ENCODE peak calls at places on chromosomes 4 and X, in four cellular contexts. One of them, this sample, is unnamed.

GRCh38 chr4:89196056-89196674 is 84.8 kb downstream of the TIGD2 start:
- DNase-seq in MM.1S: peak
- DNase-seq in heart right ventricle: no peak
- DNase-seq in adrenal gland: no peak
- DNase-seq in this sample: no peak

GRCh38 chr4:182746876-182747275 is 170.3 kb downstream of the DCTD start:
- DNase-seq in heart right ventricle: no peak
- DNase-seq in MM.1S: no peak
- DNase-seq in adrenal gland: no peak
- DNase-seq in this sample: no peak

GRCh38 chrX:45774961-45775360 is 574.3 kb upstream of the DIPK2B start:
- DNase-seq in heart right ventricle: no peak
- DNase-seq in adrenal gland: peak
- DNase-seq in MM.1S: no peak
- DNase-seq in this sample: no peak

GRCh38 chr4:159312236-159312635 is 209.4 kb downstream of the RAPGEF2 start:
- DNase-seq in heart right ventricle: no peak
- DNase-seq in adrenal gland: no peak
- DNase-seq in MM.1S: no peak
- DNase-seq in this sample: no peak

GRCh38 chrX:129842510-129843208 is 1.0 kb downstream of the ZDHHC9 start:
- DNase-seq in adrenal gland: peak
- DNase-seq in heart right ventricle: peak
- DNase-seq in MM.1S: peak
- DNase-seq in this sample: peak

GRCh38 chr4:30616943-30617646 is 103.1 kb upstream of the PCDH7 start:
- DNase-seq in heart right ventricle: no peak
- DNase-seq in adrenal gland: no peak
- DNase-seq in MM.1S: no peak
- DNase-seq in this sample: no peak

GRCh38 chr4:136812100-136812880 is 720.0 kb downstream of the PCDH18 start:
- DNase-seq in heart right ventricle: no peak
- DNase-seq in adrenal gland: no peak
- DNase-seq in MM.1S: no peak
- DNase-seq in this sample: no peak

GRCh38 chr4:164383187-164384181 is 370.4 kb upstream of the SMIM31 start:
- DNase-seq in MM.1S: no peak
- DNase-seq in adrenal gland: no peak
- DNase-seq in heart right ventricle: peak
- DNase-seq in this sample: peak

GRCh38 chr4:56828784-56829535 is 7.5 kb upstream of the SPINK2 start:
- DNase-seq in heart right ventricle: no peak
- DNase-seq in MM.1S: peak
- DNase-seq in adrenal gland: no peak
- DNase-seq in this sample: no peak

GRCh38 chrX:11537141-11537540 is 128.6 kb downstream of the ARHGAP6 start:
- DNase-seq in heart right ventricle: no peak
- DNase-seq in MM.1S: no peak
- DNase-seq in adrenal gland: no peak
- DNase-seq in this sample: no peak

GRCh38 chr4:47488706-47489105 is 3.6 kb downstream of the ATP10D start:
- DNase-seq in MM.1S: no peak
- DNase-seq in adrenal gland: no peak
- DNase-seq in heart right ventricle: no peak
- DNase-seq in this sample: no peak

GRCh38 chr4:19689511-19689910 is 562.2 kb upstream of the SLIT2 start:
- DNase-seq in MM.1S: no peak
- DNase-seq in heart right ventricle: no peak
- DNase-seq in adrenal gland: no peak
- DNase-seq in this sample: no peak

GRCh38 chrX:36867143-36867542 is 141.0 kb upstream of the FAM47C start:
- DNase-seq in MM.1S: peak
- DNase-seq in adrenal gland: no peak
- DNase-seq in heart right ventricle: no peak
- DNase-seq in this sample: no peak

GRCh38 chr4:69689530-69690111 is 36.6 kb upstream of the UGT2A1 start:
- DNase-seq in heart right ventricle: no peak
- DNase-seq in MM.1S: peak
- DNase-seq in adrenal gland: no peak
- DNase-seq in this sample: no peak

GRCh38 chrX:129983575-129984131 is 1.2 kb downstream of the BCORL1 start:
- DNase-seq in adrenal gland: peak
- DNase-seq in MM.1S: no peak
- DNase-seq in heart right ventricle: peak
- DNase-seq in this sample: peak

GRCh38 chr4:55947254-55947882 is 1.4 kb upstream of the CEP135 start:
- DNase-seq in MM.1S: peak
- DNase-seq in adrenal gland: peak
- DNase-seq in heart right ventricle: no peak
- DNase-seq in this sample: no peak

GRCh38 chr4:86441175-86441960 is 81.5 kb upstream of the MAPK10 start:
- DNase-seq in adrenal gland: no peak
- DNase-seq in MM.1S: no peak
- DNase-seq in heart right ventricle: no peak
- DNase-seq in this sample: no peak

GRCh38 chr4:140113653-140114052 is 40.3 kb downstream of the MAML3 start:
- DNase-seq in adrenal gland: no peak
- DNase-seq in MM.1S: no peak
- DNase-seq in heart right ventricle: no peak
- DNase-seq in this sample: no peak

GRCh38 chrX:43813898-43814297 is 68.4 kb downstream of the MAOB start:
- DNase-seq in MM.1S: no peak
- DNase-seq in adrenal gland: peak
- DNase-seq in heart right ventricle: no peak
- DNase-seq in this sample: no peak

GRCh38 chr4:26268246-26268645 is 52.6 kb upstream of the RBPJ start:
- DNase-seq in adrenal gland: no peak
- DNase-seq in MM.1S: no peak
- DNase-seq in heart right ventricle: no peak
- DNase-seq in this sample: no peak

GRCh38 chr4:80263541-80264351 is 2.7 kb upstream of the FGF5 start:
- DNase-seq in adrenal gland: no peak
- DNase-seq in heart right ventricle: no peak
- DNase-seq in MM.1S: no peak
- DNase-seq in this sample: no peak

GRCh38 chrX:49162620-49163019 is at the start of gene MAGIX:
- DNase-seq in heart right ventricle: no peak
- DNase-seq in adrenal gland: no peak
- DNase-seq in MM.1S: no peak
- DNase-seq in this sample: no peak

GRCh38 chrX:49163555-49164419 is 1.2 kb downstream of the MAGIX start:
- DNase-seq in MM.1S: peak
- DNase-seq in adrenal gland: peak
- DNase-seq in heart right ventricle: peak
- DNase-seq in this sample: peak

GRCh38 chrX:49166914-49167739 is 4.6 kb downstream of the MAGIX start:
- DNase-seq in MM.1S: peak
- DNase-seq in adrenal gland: peak
- DNase-seq in heart right ventricle: peak
- DNase-seq in this sample: peak

GRCh38 chrX:49165901-49166881 is 3.6 kb downstream of the MAGIX start:
- DNase-seq in MM.1S: peak
- DNase-seq in heart right ventricle: peak
- DNase-seq in adrenal gland: peak
- DNase-seq in this sample: peak

GRCh38 chrX:49164589-49165360 is 2.2 kb downstream of the MAGIX start:
- DNase-seq in MM.1S: no peak
- DNase-seq in heart right ventricle: no peak
- DNase-seq in adrenal gland: no peak
- DNase-seq in this sample: no peak
- H3K27ac ChIP-seq in MM.1S: no peak
- H3K27ac ChIP-seq in heart right ventricle: peak
- H3K27ac ChIP-seq in adrenal gland: peak
- H3K27ac ChIP-seq in this sample: peak

GRCh38 chr4:128347930-128348660 is 60.5 kb upstream of the PGRMC2 start:
- DNase-seq in heart right ventricle: no peak
- DNase-seq in MM.1S: no peak
- DNase-seq in adrenal gland: no peak
- DNase-seq in this sample: peak

GRCh38 chr4:128347175-128347868 is 59.7 kb upstream of the PGRMC2 start:
- DNase-seq in MM.1S: no peak
- DNase-seq in adrenal gland: peak
- DNase-seq in heart right ventricle: no peak
- DNase-seq in this sample: no peak

GRCh38 chr4:128351502-128351901 is 63.9 kb upstream of the PGRMC2 start:
- DNase-seq in heart right ventricle: no peak
- DNase-seq in adrenal gland: no peak
- DNase-seq in MM.1S: no peak
- DNase-seq in this sample: no peak

GRCh38 chr4:128349921-128350320 is 62.3 kb upstream of the PGRMC2 start:
- DNase-seq in adrenal gland: no peak
- DNase-seq in MM.1S: no peak
- DNase-seq in heart right ventricle: no peak
- DNase-seq in this sample: no peak

DNA sequence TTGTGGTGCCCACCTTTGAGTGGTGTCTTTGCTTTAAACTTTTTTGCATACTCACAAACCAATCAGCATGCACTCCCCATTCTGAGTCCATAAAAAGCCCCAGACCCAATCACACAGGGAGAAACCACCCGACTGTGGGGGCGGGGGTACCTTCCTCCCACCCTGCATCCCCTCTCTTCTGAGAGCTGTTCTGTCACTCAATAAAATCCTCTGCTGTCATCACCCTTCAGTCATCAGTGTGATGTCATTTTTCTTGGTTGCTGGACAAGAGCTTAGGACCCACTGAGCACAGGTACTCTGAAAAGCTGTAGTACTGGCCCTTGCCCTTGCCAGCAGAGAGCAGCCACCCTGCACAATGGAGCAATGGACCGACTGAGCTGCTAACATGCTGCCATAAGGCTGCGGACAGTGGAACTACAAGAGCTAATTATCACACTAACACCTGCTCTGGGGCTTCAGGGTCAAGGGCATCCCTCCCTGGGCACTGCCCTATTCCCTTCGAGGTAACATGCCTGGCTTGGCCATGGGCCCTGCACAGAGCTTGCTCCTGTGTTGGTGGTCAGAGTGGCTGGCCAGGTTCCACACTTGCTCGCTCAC is 62.9 kb upstream of the PGRMC2 start:
- DNase-seq in MM.1S: no peak
- DNase-seq in heart right ventricle: no peak
- DNase-seq in adrenal gland: no peak
- DNase-seq in this sample: peak
- H3K27ac ChIP-seq in MM.1S: no peak
- H3K27ac ChIP-seq in heart right ventricle: no peak
- H3K27ac ChIP-seq in adrenal gland: no peak
- H3K27ac ChIP-seq in this sample: no peak

DNA sequence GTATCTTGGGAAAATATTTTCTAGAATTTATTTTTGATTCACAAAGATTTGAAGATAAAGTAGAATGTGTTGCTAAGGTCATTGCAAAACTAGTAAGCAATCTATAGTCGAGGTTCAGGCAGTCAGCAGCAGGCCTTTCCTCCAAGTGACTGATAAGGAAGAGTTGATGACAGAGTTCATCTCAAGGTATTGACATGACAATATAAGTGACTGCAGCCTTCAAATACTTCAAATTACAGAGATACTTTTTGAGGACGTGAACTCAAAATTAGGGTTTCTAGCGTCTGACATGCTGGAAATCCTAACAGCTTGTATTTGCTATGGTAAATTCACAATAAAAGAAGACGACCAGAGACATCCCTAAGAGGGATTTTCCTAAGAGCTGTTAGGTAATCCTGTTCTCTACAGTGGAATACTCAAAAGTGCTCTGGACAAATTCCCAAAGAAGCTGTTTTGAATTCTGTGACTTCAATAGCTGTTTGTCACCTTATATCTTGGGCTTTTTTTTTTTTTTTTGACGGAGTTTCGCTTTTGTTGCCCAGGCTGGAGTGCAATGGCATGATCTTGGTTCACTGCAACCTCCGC is 7.4 kb downstream of the ARHGAP10 start:
- DNase-seq in MM.1S: no peak
- DNase-seq in heart right ventricle: no peak
- DNase-seq in adrenal gland: no peak
- DNase-seq in this sample: no peak
- H3K27ac ChIP-seq in MM.1S: no peak
- H3K27ac ChIP-seq in heart right ventricle: peak
- H3K27ac ChIP-seq in adrenal gland: no peak
- H3K27ac ChIP-seq in this sample: no peak

GRCh38 chr4:145012841-145013240 is 85.2 kb downstream of the ANAPC10 start:
- DNase-seq in MM.1S: no peak
- DNase-seq in heart right ventricle: no peak
- DNase-seq in adrenal gland: peak
- DNase-seq in this sample: no peak
- H3K27ac ChIP-seq in MM.1S: no peak
- H3K27ac ChIP-seq in heart right ventricle: peak
- H3K27ac ChIP-seq in adrenal gland: peak
- H3K27ac ChIP-seq in this sample: no peak

GRCh38 chr4:186809070-186809469 is 85.4 kb upstream of the FAT1 start:
- DNase-seq in adrenal gland: no peak
- DNase-seq in heart right ventricle: no peak
- DNase-seq in MM.1S: no peak
- DNase-seq in this sample: no peak
- H3K27ac ChIP-seq in adrenal gland: no peak
- H3K27ac ChIP-seq in heart right ventricle: no peak
- H3K27ac ChIP-seq in MM.1S: no peak
- H3K27ac ChIP-seq in this sample: no peak

DNA sequence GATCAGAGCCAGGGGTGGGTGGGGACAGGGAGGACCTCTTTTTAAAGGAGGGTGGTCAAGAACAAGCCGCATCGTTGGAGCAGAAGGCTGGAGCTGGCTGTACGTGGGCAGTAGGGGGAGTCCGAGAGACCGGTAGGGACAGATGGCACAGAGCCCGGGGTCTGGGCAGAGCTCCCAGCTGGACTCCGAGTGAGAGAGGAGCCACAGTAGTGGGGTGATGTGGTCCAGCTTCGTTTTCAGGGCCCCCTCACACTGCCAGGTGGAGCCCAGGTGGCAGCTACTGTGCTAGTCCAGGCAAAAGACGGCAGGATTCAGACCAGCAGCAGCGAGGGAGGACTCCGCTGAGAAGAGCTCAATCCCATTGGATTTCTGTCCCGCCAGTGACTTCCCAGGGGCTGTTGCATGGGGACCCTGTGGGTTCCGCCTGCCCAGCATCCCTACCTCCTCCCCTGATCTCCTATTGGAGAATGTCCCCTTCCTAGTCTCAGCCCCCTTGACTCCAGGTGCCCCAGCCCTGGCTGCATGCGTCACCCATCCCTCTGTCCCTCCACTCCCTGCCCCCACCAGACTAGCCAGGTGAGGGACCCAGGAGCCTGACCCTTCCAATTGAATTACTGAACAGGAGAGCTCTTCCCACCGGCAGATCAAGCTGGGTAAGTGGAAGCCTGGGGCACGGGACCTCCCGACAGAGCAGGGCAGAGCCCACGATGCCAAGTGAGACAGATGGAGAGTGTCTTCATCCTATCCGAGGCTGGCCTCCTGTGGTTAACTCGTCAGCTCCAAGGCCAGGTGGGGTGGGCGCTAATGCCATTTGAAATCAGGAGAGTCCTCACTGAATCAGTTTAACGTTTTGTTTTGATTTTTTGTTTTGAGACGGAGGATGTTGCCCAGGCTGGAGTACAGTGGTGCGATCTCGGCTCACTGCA is 2.9 kb downstream of the ARHGAP4 start:
- DNase-seq in heart right ventricle: peak
- DNase-seq in MM.1S: no peak
- DNase-seq in adrenal gland: peak
- DNase-seq in this sample: peak
- H3K27ac ChIP-seq in heart right ventricle: peak
- H3K27ac ChIP-seq in MM.1S: no peak
- H3K27ac ChIP-seq in adrenal gland: peak
- H3K27ac ChIP-seq in this sample: no peak

GRCh38 chr4:173195708-173196107 is 27.1 kb downstream of the GALNT7 start:
- DNase-seq in heart right ventricle: no peak
- DNase-seq in MM.1S: no peak
- DNase-seq in adrenal gland: no peak
- DNase-seq in this sample: no peak
- H3K27ac ChIP-seq in heart right ventricle: no peak
- H3K27ac ChIP-seq in MM.1S: no peak
- H3K27ac ChIP-seq in adrenal gland: no peak
- H3K27ac ChIP-seq in this sample: no peak

This sample was measured in testis.